ENCODE peak calls at places on chromosomes 16 and 17, in ten cellular contexts. One of them, this sample, is unnamed.

GRCh38 chr17:58401287-58401686 is 16.0 kb downstream of the RNF43 start:
- DNase-seq in ureter: no peak
- DNase-seq in lung: no peak
- DNase-seq in C1 segment of cervical spinal cord: no peak
- DNase-seq in ELR: no peak
- DNase-seq in NCI-H1092 treated with DMSO at 0.1 percent for 48 hours: no peak
- DNase-seq in astrocyte of the spinal cord: no peak
- DNase-seq in stimulated activated CD8-positive, alpha-beta memory T cell treated with anti-CD3 and anti-CD28 coated beads, Interleukin-2, amount 100 ng/mL, for 48 hours: no peak
- DNase-seq in cardiac fibroblast: no peak
- DNase-seq in activated effector memory CD4-positive, alpha-beta T cell treated with anti-CD3 and anti-CD28 coated beads, Interleukin-2, amount 50 U/mL, for 16 hours: no peak
- DNase-seq in this sample: no peak

GRCh38 chr16:27642753-27643152 is 92.8 kb downstream of the KATNIP start:
- DNase-seq in ureter: no peak
- DNase-seq in lung: no peak
- DNase-seq in C1 segment of cervical spinal cord: no peak
- DNase-seq in ELR: peak
- DNase-seq in NCI-H1092 treated with DMSO at 0.1 percent for 48 hours: no peak
- DNase-seq in astrocyte of the spinal cord: peak
- DNase-seq in stimulated activated CD8-positive, alpha-beta memory T cell treated with anti-CD3 and anti-CD28 coated beads, Interleukin-2, amount 100 ng/mL, for 48 hours: no peak
- DNase-seq in cardiac fibroblast: peak
- DNase-seq in activated effector memory CD4-positive, alpha-beta T cell treated with anti-CD3 and anti-CD28 coated beads, Interleukin-2, amount 50 U/mL, for 16 hours: no peak
- DNase-seq in this sample: no peak

GRCh38 chr16:53358884-53359283 is 75.4 kb upstream of the RBL2 start:
- DNase-seq in ureter: no peak
- DNase-seq in lung: no peak
- DNase-seq in C1 segment of cervical spinal cord: no peak
- DNase-seq in ELR: no peak
- DNase-seq in NCI-H1092 treated with DMSO at 0.1 percent for 48 hours: peak
- DNase-seq in astrocyte of the spinal cord: no peak
- DNase-seq in stimulated activated CD8-positive, alpha-beta memory T cell treated with anti-CD3 and anti-CD28 coated beads, Interleukin-2, amount 100 ng/mL, for 48 hours: no peak
- DNase-seq in cardiac fibroblast: no peak
- DNase-seq in activated effector memory CD4-positive, alpha-beta T cell treated with anti-CD3 and anti-CD28 coated beads, Interleukin-2, amount 50 U/mL, for 16 hours: no peak
- DNase-seq in this sample: no peak

GRCh38 chr17:70521821-70522256 is 352.5 kb downstream of the KCNJ2 start:
- DNase-seq in ureter: no peak
- DNase-seq in lung: peak
- DNase-seq in C1 segment of cervical spinal cord: no peak
- DNase-seq in ELR: no peak
- DNase-seq in NCI-H1092 treated with DMSO at 0.1 percent for 48 hours: peak
- DNase-seq in astrocyte of the spinal cord: peak
- DNase-seq in stimulated activated CD8-positive, alpha-beta memory T cell treated with anti-CD3 and anti-CD28 coated beads, Interleukin-2, amount 100 ng/mL, for 48 hours: no peak
- DNase-seq in cardiac fibroblast: peak
- DNase-seq in activated effector memory CD4-positive, alpha-beta T cell treated with anti-CD3 and anti-CD28 coated beads, Interleukin-2, amount 50 U/mL, for 16 hours: no peak
- DNase-seq in this sample: no peak

GRCh38 chr17:41678907-41679739 is 9.6 kb upstream of the EIF1 start:
- DNase-seq in ureter: no peak
- DNase-seq in lung: peak
- DNase-seq in C1 segment of cervical spinal cord: no peak
- DNase-seq in ELR: peak
- DNase-seq in NCI-H1092 treated with DMSO at 0.1 percent for 48 hours: no peak
- DNase-seq in astrocyte of the spinal cord: peak
- DNase-seq in stimulated activated CD8-positive, alpha-beta memory T cell treated with anti-CD3 and anti-CD28 coated beads, Interleukin-2, amount 100 ng/mL, for 48 hours: no peak
- DNase-seq in cardiac fibroblast: peak
- DNase-seq in activated effector memory CD4-positive, alpha-beta T cell treated with anti-CD3 and anti-CD28 coated beads, Interleukin-2, amount 50 U/mL, for 16 hours: peak
- DNase-seq in this sample: no peak

GRCh38 chr17:65487161-65487560 is 74.3 kb downstream of the AXIN2 start:
- DNase-seq in ureter: no peak
- DNase-seq in lung: no peak
- DNase-seq in C1 segment of cervical spinal cord: no peak
- DNase-seq in ELR: no peak
- DNase-seq in NCI-H1092 treated with DMSO at 0.1 percent for 48 hours: no peak
- DNase-seq in astrocyte of the spinal cord: no peak
- DNase-seq in stimulated activated CD8-positive, alpha-beta memory T cell treated with anti-CD3 and anti-CD28 coated beads, Interleukin-2, amount 100 ng/mL, for 48 hours: no peak
- DNase-seq in cardiac fibroblast: no peak
- DNase-seq in activated effector memory CD4-positive, alpha-beta T cell treated with anti-CD3 and anti-CD28 coated beads, Interleukin-2, amount 50 U/mL, for 16 hours: no peak
- DNase-seq in this sample: no peak

GRCh38 chr17:2192367-2193028 is 111.1 kb downstream of the SMG6 start:
- DNase-seq in ureter: no peak
- DNase-seq in lung: no peak
- DNase-seq in C1 segment of cervical spinal cord: no peak
- DNase-seq in ELR: peak
- DNase-seq in NCI-H1092 treated with DMSO at 0.1 percent for 48 hours: no peak
- DNase-seq in astrocyte of the spinal cord: peak
- DNase-seq in stimulated activated CD8-positive, alpha-beta memory T cell treated with anti-CD3 and anti-CD28 coated beads, Interleukin-2, amount 100 ng/mL, for 48 hours: peak
- DNase-seq in cardiac fibroblast: peak
- DNase-seq in activated effector memory CD4-positive, alpha-beta T cell treated with anti-CD3 and anti-CD28 coated beads, Interleukin-2, amount 50 U/mL, for 16 hours: peak
- DNase-seq in this sample: peak

GRCh38 chr16:85750827-85751641 is at the start of gene C16orf74:
- DNase-seq in ureter: no peak
- DNase-seq in lung: no peak
- DNase-seq in C1 segment of cervical spinal cord: no peak
- DNase-seq in ELR: peak
- DNase-seq in NCI-H1092 treated with DMSO at 0.1 percent for 48 hours: no peak
- DNase-seq in astrocyte of the spinal cord: no peak
- DNase-seq in stimulated activated CD8-positive, alpha-beta memory T cell treated with anti-CD3 and anti-CD28 coated beads, Interleukin-2, amount 100 ng/mL, for 48 hours: no peak
- DNase-seq in cardiac fibroblast: peak
- DNase-seq in activated effector memory CD4-positive, alpha-beta T cell treated with anti-CD3 and anti-CD28 coated beads, Interleukin-2, amount 50 U/mL, for 16 hours: no peak
- DNase-seq in this sample: no peak

GRCh38 chr17:49106366-49107210 is 26.0 kb upstream of the B4GALNT2 start:
- DNase-seq in ureter: no peak
- DNase-seq in lung: no peak
- DNase-seq in C1 segment of cervical spinal cord: no peak
- DNase-seq in ELR: peak
- DNase-seq in NCI-H1092 treated with DMSO at 0.1 percent for 48 hours: no peak
- DNase-seq in astrocyte of the spinal cord: peak
- DNase-seq in stimulated activated CD8-positive, alpha-beta memory T cell treated with anti-CD3 and anti-CD28 coated beads, Interleukin-2, amount 100 ng/mL, for 48 hours: no peak
- DNase-seq in cardiac fibroblast: peak
- DNase-seq in activated effector memory CD4-positive, alpha-beta T cell treated with anti-CD3 and anti-CD28 coated beads, Interleukin-2, amount 50 U/mL, for 16 hours: no peak
- DNase-seq in this sample: peak

GRCh38 chr17:6567528-6568185 is 11.3 kb upstream of the PITPNM3 start:
- DNase-seq in ureter: no peak
- DNase-seq in lung: peak
- DNase-seq in C1 segment of cervical spinal cord: no peak
- DNase-seq in ELR: no peak
- DNase-seq in NCI-H1092 treated with DMSO at 0.1 percent for 48 hours: no peak
- DNase-seq in astrocyte of the spinal cord: no peak
- DNase-seq in stimulated activated CD8-positive, alpha-beta memory T cell treated with anti-CD3 and anti-CD28 coated beads, Interleukin-2, amount 100 ng/mL, for 48 hours: no peak
- DNase-seq in cardiac fibroblast: no peak
- DNase-seq in activated effector memory CD4-positive, alpha-beta T cell treated with anti-CD3 and anti-CD28 coated beads, Interleukin-2, amount 50 U/mL, for 16 hours: no peak
- DNase-seq in this sample: no peak

GRCh38 chr17:75267403-75268232 is 3.4 kb downstream of the MIF4GD start:
- DNase-seq in ureter: no peak
- DNase-seq in lung: no peak
- DNase-seq in C1 segment of cervical spinal cord: no peak
- DNase-seq in ELR: peak
- DNase-seq in NCI-H1092 treated with DMSO at 0.1 percent for 48 hours: peak
- DNase-seq in astrocyte of the spinal cord: no peak
- DNase-seq in stimulated activated CD8-positive, alpha-beta memory T cell treated with anti-CD3 and anti-CD28 coated beads, Interleukin-2, amount 100 ng/mL, for 48 hours: no peak
- DNase-seq in cardiac fibroblast: no peak
- DNase-seq in activated effector memory CD4-positive, alpha-beta T cell treated with anti-CD3 and anti-CD28 coated beads, Interleukin-2, amount 50 U/mL, for 16 hours: no peak
- DNase-seq in this sample: no peak

GRCh38 chr16:69417537-69418199 is 6.8 kb upstream of the CYB5B start:
- DNase-seq in ureter: peak
- DNase-seq in lung: no peak
- DNase-seq in C1 segment of cervical spinal cord: peak
- DNase-seq in ELR: peak
- DNase-seq in NCI-H1092 treated with DMSO at 0.1 percent for 48 hours: no peak
- DNase-seq in astrocyte of the spinal cord: peak
- DNase-seq in stimulated activated CD8-positive, alpha-beta memory T cell treated with anti-CD3 and anti-CD28 coated beads, Interleukin-2, amount 100 ng/mL, for 48 hours: no peak
- DNase-seq in cardiac fibroblast: no peak
- DNase-seq in activated effector memory CD4-positive, alpha-beta T cell treated with anti-CD3 and anti-CD28 coated beads, Interleukin-2, amount 50 U/mL, for 16 hours: no peak
- DNase-seq in this sample: peak

GRCh38 chr16:8568231-8568617 is 22.1 kb downstream of the TMEM114 start:
- DNase-seq in ureter: no peak
- DNase-seq in lung: no peak
- DNase-seq in C1 segment of cervical spinal cord: no peak
- DNase-seq in ELR: peak
- DNase-seq in NCI-H1092 treated with DMSO at 0.1 percent for 48 hours: no peak
- DNase-seq in astrocyte of the spinal cord: no peak
- DNase-seq in stimulated activated CD8-positive, alpha-beta memory T cell treated with anti-CD3 and anti-CD28 coated beads, Interleukin-2, amount 100 ng/mL, for 48 hours: no peak
- DNase-seq in cardiac fibroblast: no peak
- DNase-seq in activated effector memory CD4-positive, alpha-beta T cell treated with anti-CD3 and anti-CD28 coated beads, Interleukin-2, amount 50 U/mL, for 16 hours: no peak
- DNase-seq in this sample: no peak

This sample was measured in T1000.